ENCODE peak calls at places on chromosomes 11 and 22, in eight cellular contexts. Y, O, K, H, I, V, P and J are unnamed samples. For H3K4me1, the result is how much of the 10 kb centered on the place peaks cover.

GRCh38 chr11:95647355-95647754 is 142.2 kb downstream of the FAM76B start:
- DNase-seq in O (peak), H (no peak), P (peak), V (no peak), K (no peak), Y (no peak), I (peak), J (no peak)

GRCh38 chr11:108824601-108825000 is 159.7 kb downstream of the DDX10 start:
- DNase-seq in V (no peak), H (no peak), Y (no peak), P (no peak), I (no peak), O (no peak), K (no peak), J (no peak)

GRCh38 chr22:39408807-39409206 is 9.2 kb downstream of the TAB1 start:
- DNase-seq in H (no peak), V (no peak), O (no peak), Y (no peak), I (no peak), K (no peak), P (peak), J (no peak)

GRCh38 chr11:55401011-55401410 is 33.2 kb downstream of the OR4A15 start:
- DNase-seq in V (no peak), P (no peak), O (no peak), Y (no peak), I (no peak), K (no peak), H (no peak), J (no peak)

GRCh38 chr11:20530942-20531703 is 68.3 kb upstream of the SLC6A5 start:
- DNase-seq in H (no peak), K (peak), I (no peak), P (no peak), O (no peak), Y (no peak), V (no peak), J (no peak)

GRCh38 chr11:77406396-77406795 is 67.5 kb downstream of the PAK1 start:
- DNase-seq in I (no peak), Y (no peak), V (no peak), O (no peak), P (no peak), H (no peak), K (no peak), J (no peak)

GRCh38 chr11:102934735-102935134 is 20.8 kb downstream of the MMP13 start:
- DNase-seq in H (no peak), Y (no peak), K (no peak), I (no peak), O (no peak), V (no peak), P (no peak), J (no peak)

GRCh38 chr11:71563401-71563800 is 2.0 kb upstream of the KRTAP5-10 start:
- DNase-seq in K (peak), I (no peak), V (no peak), P (peak), O (peak), H (no peak), Y (no peak), J (no peak)

GRCh38 chr11:133797542-133797941 is 47.8 kb downstream of the SPATA19 start:
- DNase-seq in K (no peak), H (no peak), P (no peak), V (no peak), Y (no peak), O (no peak), I (no peak), J (no peak)

GRCh38 chr11:72718101-72718501 is 34.1 kb downstream of the ARAP1 start:
- DNase-seq in V (no peak), P (no peak), H (no peak), Y (no peak), I (no peak), K (no peak), O (no peak), J (no peak)

GRCh38 chr11:111976614-111977140 is 39.5 kb downstream of the DIXDC1 start:
- DNase-seq in V (no peak), P (peak), I (peak), K (no peak), Y (no peak), O (peak), H (no peak), J (peak)

GRCh38 chr11:65110354-65110861 is 1.3 kb upstream of the TM7SF2 start:
- DNase-seq in O (peak), K (peak), Y (peak), P (peak), H (peak), I (peak), V (peak), J (peak)

GRCh38 chr11:25925359-25925758 is 406.6 kb upstream of the ANO3 start:
- DNase-seq in Y (no peak), H (no peak), V (no peak), I (no peak), O (no peak), K (no peak), P (no peak), J (no peak)

GRCh38 chr11:5625281-5625680 is 480 bp downstream of the TRIM34 start:
- DNase-seq in I (no peak), K (no peak), P (peak), H (no peak), V (no peak), O (no peak), Y (no peak), J (no peak)

GRCh38 chr11:70445605-70446004 is 47.3 kb downstream of the CTTN start:
- DNase-seq in I (no peak), H (no peak), Y (no peak), O (peak), P (no peak), V (no peak), K (no peak), J (no peak)

GRCh38 chr11:46901156-46901555 is 17.2 kb downstream of the LRP4 start:
- DNase-seq in Y (no peak), I (no peak), H (no peak), O (no peak), P (no peak), V (no peak), K (no peak), J (no peak)

GRCh38 chr22:20952544-20953341 is 14.3 kb upstream of the AIFM3 start:
- DNase-seq in K (no peak), Y (no peak), I (no peak), H (peak), P (no peak), O (no peak), V (peak), J (no peak)

GRCh38 chr11:65685981-65686380 is 23.3 kb upstream of the RELA start:
- DNase-seq in P (no peak), Y (no peak), O (peak), I (peak), K (no peak), V (no peak), H (no peak), J (no peak)

GRCh38 chr11:20156876-20157613 is 3.2 kb downstream of the DBX1 start:
- DNase-seq in H (no peak), O (no peak), K (no peak), V (no peak), P (no peak), Y (peak), I (no peak), J (no peak)

GRCh38 chr11:37952035-37952434 is 1354.0 kb upstream of the RAG2 start:
- DNase-seq in Y (no peak), H (no peak), P (no peak), V (no peak), I (no peak), O (no peak), K (no peak), J (no peak)

GRCh38 chr11:74783241-74783871 is 34.7 kb downstream of the RNF169 start:
- DNase-seq in Y (no peak), O (peak), V (no peak), I (no peak), P (peak), K (peak), H (no peak), J (no peak)

GRCh38 chr11:36594316-36594989 is at the start of gene IFTAP:
- DNase-seq in K (peak), I (peak), V (peak), P (peak), O (peak), H (peak), Y (no peak), J (peak)

GRCh38 chr11:101497292-101497691 is 86.5 kb downstream of the TRPC6 start:
- DNase-seq in P (no peak), Y (no peak), H (no peak), V (no peak), O (no peak), I (no peak), K (no peak), J (no peak)

GRCh38 chr11:67539588-67539987 is 16.3 kb upstream of the CABP2 start:
- DNase-seq in H (no peak), I (peak), O (no peak), K (no peak), Y (no peak), P (no peak), V (no peak), J (no peak)

GRCh38 chr11:66443602-66444001 is 5.0 kb upstream of the MRPL11 start:
- DNase-seq in P (peak), V (no peak), K (peak), Y (no peak), I (no peak), H (no peak), O (peak), J (no peak)

GRCh38 chr11:27574342-27574741 is 67.8 kb upstream of the LIN7C start:
- DNase-seq in K (no peak), P (no peak), H (no peak), O (no peak), I (no peak), Y (no peak), V (no peak), J (no peak)

GRCh38 chr22:26460202-26460601 is 23.4 kb downstream of the HPS4 start:
- DNase-seq in O (no peak), V (no peak), I (no peak), Y (no peak), H (no peak), P (no peak), K (no peak), J (no peak)
- H3K4me3 ChIP-seq in O (no peak), V (no peak), I (no peak), Y (no peak), H (no peak), P (no peak), K (no peak), J (no peak)

DNA sequence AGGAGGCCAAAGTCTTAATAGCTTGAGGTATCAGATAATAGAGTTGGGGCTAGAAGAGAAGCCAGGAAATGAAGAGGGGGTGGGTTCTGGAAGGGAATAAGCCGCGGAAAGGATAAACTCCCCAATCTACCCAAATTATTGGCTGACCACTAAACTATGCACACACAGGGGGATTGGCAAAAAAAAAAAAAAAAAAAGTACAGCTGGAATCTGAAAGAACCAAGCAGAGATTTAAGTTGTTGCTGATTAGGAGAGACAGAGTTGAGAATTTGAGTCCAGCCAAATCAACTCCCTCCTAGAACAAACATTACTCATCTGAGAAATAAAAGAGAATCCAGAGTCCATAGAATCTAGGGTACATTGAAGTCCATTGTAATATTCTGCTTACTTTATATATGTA is 134.9 kb downstream of the CCDC81 start:
- DNase-seq in O (peak), V (no peak), P (no peak), H (no peak), Y (no peak), I (no peak), K (peak), J (no peak)
- H3K4me1 ChIP-seq in O (under half), V (under half), P (under half), H (under half), Y (under half), I (under half), K (half or more), J (under half)

GRCh38 chr11:3165916-3166267 is 782 bp upstream of the OSBPL5 start:
- DNase-seq in H (peak), I (no peak), K (no peak), O (no peak), V (peak), P (no peak), Y (no peak), J (no peak)
- H3K4me3 ChIP-seq in H (no peak), I (peak), K (no peak), O (no peak), V (no peak), P (no peak), Y (peak), J (peak)

GRCh38 chr11:8707541-8708270 is 25.1 kb downstream of the RPL27A start:
- DNase-seq in I (peak), O (peak), K (no peak), V (no peak), Y (no peak), P (no peak), H (no peak), J (peak)
- H3K4me1 ChIP-seq in I (under half), O (under half), K (under half), V (under half), Y (under half), P (under half), H (under half), J (under half)